ENCODE peak calls at places on chromosomes 7 and 10, in nine cellular contexts. One of them, this sample, is unnamed.

GRCh38 chr10:49504528-49504927 is 34.4 kb downstream of the ERCC6 start:
- DNase-seq in cardiac fibroblast: no peak
- DNase-seq in ovary: no peak
- DNase-seq in HCEC 1CT: no peak
- DNase-seq in fibroblast of villous mesenchyme: no peak
- DNase-seq in left lobe of liver: no peak
- DNase-seq in left cardiac atrium: no peak
- DNase-seq in breast epithelium: no peak
- DNase-seq in GM23338: no peak
- DNase-seq in this sample: no peak

GRCh38 chr10:130425169-130425568 is 289.0 kb downstream of the GLRX3 start:
- DNase-seq in HCEC 1CT: no peak
- DNase-seq in left lobe of liver: no peak
- DNase-seq in fibroblast of villous mesenchyme: no peak
- DNase-seq in ovary: no peak
- DNase-seq in breast epithelium: no peak
- DNase-seq in left cardiac atrium: no peak
- DNase-seq in GM23338: no peak
- DNase-seq in cardiac fibroblast: no peak
- DNase-seq in this sample: no peak

GRCh38 chr10:67075381-67076001 is 149.7 kb downstream of the LRRTM3 start:
- DNase-seq in left lobe of liver: no peak
- DNase-seq in HCEC 1CT: no peak
- DNase-seq in ovary: no peak
- DNase-seq in cardiac fibroblast: no peak
- DNase-seq in GM23338: no peak
- DNase-seq in breast epithelium: no peak
- DNase-seq in fibroblast of villous mesenchyme: no peak
- DNase-seq in left cardiac atrium: no peak
- DNase-seq in this sample: no peak

GRCh38 chr7:137648166-137648565 is 198.6 kb downstream of the DGKI start:
- DNase-seq in HCEC 1CT: no peak
- DNase-seq in ovary: no peak
- DNase-seq in GM23338: no peak
- DNase-seq in left lobe of liver: no peak
- DNase-seq in breast epithelium: no peak
- DNase-seq in left cardiac atrium: no peak
- DNase-seq in cardiac fibroblast: no peak
- DNase-seq in fibroblast of villous mesenchyme: no peak
- DNase-seq in this sample: no peak

GRCh38 chr7:22647451-22648257 is 79.3 kb upstream of the IL6 start:
- DNase-seq in fibroblast of villous mesenchyme: peak
- DNase-seq in left cardiac atrium: no peak
- DNase-seq in cardiac fibroblast: peak
- DNase-seq in GM23338: no peak
- DNase-seq in breast epithelium: no peak
- DNase-seq in HCEC 1CT: peak
- DNase-seq in ovary: no peak
- DNase-seq in left lobe of liver: no peak
- DNase-seq in this sample: no peak

GRCh38 chr7:157678503-157678902 is 341.7 kb downstream of the DNAJB6 start:
- DNase-seq in GM23338: no peak
- DNase-seq in HCEC 1CT: no peak
- DNase-seq in left lobe of liver: no peak
- DNase-seq in fibroblast of villous mesenchyme: no peak
- DNase-seq in cardiac fibroblast: no peak
- DNase-seq in ovary: no peak
- DNase-seq in left cardiac atrium: no peak
- DNase-seq in breast epithelium: no peak
- DNase-seq in this sample: no peak

GRCh38 chr7:141409911-141410329 is 141.3 kb upstream of the AGK start:
- DNase-seq in left lobe of liver: no peak
- DNase-seq in left cardiac atrium: no peak
- DNase-seq in breast epithelium: no peak
- DNase-seq in ovary: no peak
- DNase-seq in fibroblast of villous mesenchyme: no peak
- DNase-seq in cardiac fibroblast: no peak
- DNase-seq in GM23338: peak
- DNase-seq in HCEC 1CT: no peak
- DNase-seq in this sample: no peak

GRCh38 chr10:58175990-58176910 is 91.4 kb downstream of the IPMK start:
- DNase-seq in left cardiac atrium: no peak
- DNase-seq in left lobe of liver: no peak
- DNase-seq in HCEC 1CT: no peak
- DNase-seq in cardiac fibroblast: peak
- DNase-seq in fibroblast of villous mesenchyme: peak
- DNase-seq in ovary: no peak
- DNase-seq in GM23338: peak
- DNase-seq in breast epithelium: no peak
- DNase-seq in this sample: no peak

GRCh38 chr10:84903320-84903719 is 574.9 kb downstream of the CCSER2 start:
- DNase-seq in left lobe of liver: no peak
- DNase-seq in fibroblast of villous mesenchyme: no peak
- DNase-seq in left cardiac atrium: no peak
- DNase-seq in HCEC 1CT: no peak
- DNase-seq in cardiac fibroblast: no peak
- DNase-seq in breast epithelium: no peak
- DNase-seq in GM23338: no peak
- DNase-seq in ovary: no peak
- DNase-seq in this sample: no peak

GRCh38 chr10:114550756-114551290 is 107.3 kb downstream of the ABLIM1 start:
- DNase-seq in left lobe of liver: no peak
- DNase-seq in fibroblast of villous mesenchyme: peak
- DNase-seq in GM23338: peak
- DNase-seq in ovary: no peak
- DNase-seq in left cardiac atrium: no peak
- DNase-seq in HCEC 1CT: peak
- DNase-seq in cardiac fibroblast: peak
- DNase-seq in breast epithelium: no peak
- DNase-seq in this sample: no peak

GRCh38 chr7:120996983-120997334 is 8.4 kb downstream of the CPED1 start:
- DNase-seq in cardiac fibroblast: no peak
- DNase-seq in HCEC 1CT: no peak
- DNase-seq in left lobe of liver: no peak
- DNase-seq in left cardiac atrium: no peak
- DNase-seq in fibroblast of villous mesenchyme: no peak
- DNase-seq in GM23338: no peak
- DNase-seq in breast epithelium: no peak
- DNase-seq in ovary: no peak
- DNase-seq in this sample: no peak

GRCh38 chr7:44134943-44135628 is 6.0 kb downstream of the MYL7 start:
- DNase-seq in ovary: no peak
- DNase-seq in left lobe of liver: no peak
- DNase-seq in HCEC 1CT: no peak
- DNase-seq in fibroblast of villous mesenchyme: no peak
- DNase-seq in GM23338: no peak
- DNase-seq in left cardiac atrium: peak
- DNase-seq in cardiac fibroblast: no peak
- DNase-seq in breast epithelium: no peak
- DNase-seq in this sample: no peak

GRCh38 chr10:43049081-43049551 is 27.8 kb upstream of the RET start:
- DNase-seq in left lobe of liver: no peak
- DNase-seq in HCEC 1CT: no peak
- DNase-seq in GM23338: no peak
- DNase-seq in breast epithelium: no peak
- DNase-seq in left cardiac atrium: no peak
- DNase-seq in cardiac fibroblast: no peak
- DNase-seq in ovary: peak
- DNase-seq in fibroblast of villous mesenchyme: no peak
- DNase-seq in this sample: no peak